ENCODE peak calls at places on chromosomes 11 and 22, in nine cellular contexts. F is epithelial cell of prostate, N is Peyer's patch, E is hippocampal formation, X is fibroblast of pulmonary artery, V is ovary, S is fibroblast of the aortic adventitia, M is prostate gland, O is EL. T is an unnamed sample.

GRCh38 chr22:21690401-21690801 is 24.6 kb downstream of the PPIL2 start:
- DNase-seq in F (no peak), N (no peak), E (no peak), X (no peak), V (no peak), S (no peak), M (no peak), O (no peak), T (no peak)

GRCh38 chr22:40855960-40856512 is 403 bp downstream of the ST13 start:
- DNase-seq in F (no peak), N (peak), E (peak), X (peak), V (no peak), S (peak), M (peak), O (peak), T (no peak)

GRCh38 chr11:35085766-35086165 is 53.2 kb upstream of the CD44 start:
- DNase-seq in F (no peak), N (no peak), E (no peak), X (peak), V (no peak), S (peak), M (no peak), O (no peak), T (no peak)

GRCh38 chr11:123654566-123655081 is at the start of gene SCN3B:
- DNase-seq in F (no peak), N (no peak), E (peak), X (peak), V (peak), S (peak), M (peak), O (peak), T (peak)

GRCh38 chr22:48975886-48976285 is 851.8 kb downstream of the BRD1 start:
- DNase-seq in F (no peak), N (no peak), E (no peak), X (no peak), V (no peak), S (no peak), M (no peak), O (no peak), T (no peak)

GRCh38 chr11:76152086-76152658 is 54.1 kb downstream of the WNT11 start:
- DNase-seq in F (peak), N (peak), E (peak), X (peak), V (peak), S (peak), M (peak), O (peak), T (peak)

GRCh38 chr11:26297179-26297970 is 34.6 kb upstream of the ANO3 start:
- DNase-seq in F (peak), N (no peak), E (no peak), X (peak), V (no peak), S (peak), M (peak), O (peak), T (no peak)

GRCh38 chr11:2316169-2316962 is 14.6 kb downstream of the TSPAN32 start:
- DNase-seq in F (no peak), N (no peak), E (no peak), X (no peak), V (no peak), S (no peak), M (no peak), O (no peak), T (no peak)

GRCh38 chr22:39522567-39523300 is 2.4 kb downstream of the ATF4 start:
- DNase-seq in F (no peak), N (no peak), E (no peak), X (peak), V (peak), S (peak), M (peak), O (peak), T (no peak)

GRCh38 chr11:133082453-133082781 is 449.9 kb downstream of the OPCML start:
- DNase-seq in F (no peak), N (peak), E (no peak), X (peak), V (peak), S (no peak), M (peak), O (peak), T (no peak)

GRCh38 chr22:25696763-25697710 is 45.0 kb upstream of the MYO18B start:
- DNase-seq in F (no peak), N (no peak), E (no peak), X (peak), V (no peak), S (peak), M (no peak), O (no peak), T (no peak)

GRCh38 chr22:26041931-26042330 is 127.3 kb upstream of the SEZ6L start:
- DNase-seq in F (no peak), N (no peak), E (no peak), X (no peak), V (no peak), S (no peak), M (no peak), O (no peak), T (no peak)

T was measured in left lung.